ENCODE peak calls at places on chromosomes 12 and 14, in six cellular contexts. E is heart right ventricle, I is OCI-LY7, O is BJ, M is body of pancreas, L is HFFc6. R is an unnamed sample.
A peak's percentile ranks its signal among the peaks of the same experiment; 100 is the strongest.

GRCh38 chr12:117980621-117981020 is 11.8 kb upstream of the KSR2 start:
- DNase-seq in E (no peak), I (no peak), O (no peak), M (no peak), L (no peak), R (no peak)

GRCh38 chr12:119229837-119230236 is 51.1 kb downstream of the HSPB8 start:
- DNase-seq in E (peak; percentile 27), I (peak; percentile 51), O (no peak), M (no peak), L (peak; percentile 18), R (no peak)

GRCh38 chr12:85279449-85280137 is 427 bp upstream of the ALX1 start:
- DNase-seq in E (peak; percentile 4), I (no peak), O (no peak), M (no peak), L (no peak), R (no peak)

GRCh38 chr12:107356266-107356936 is 263.1 kb upstream of the CRY1 start:
- DNase-seq in E (no peak), I (no peak), O (no peak), M (no peak), L (peak; percentile 38), R (no peak)

GRCh38 chr12:121828826-121829225 is 25.0 kb downstream of the SETD1B start:
- DNase-seq in E (no peak), I (no peak), O (no peak), M (no peak), L (no peak), R (no peak)

GRCh38 chr12:119171691-119172090 is 7.0 kb upstream of the HSPB8 start:
- DNase-seq in E (no peak), I (no peak), O (no peak), M (no peak), L (no peak), R (no peak)

GRCh38 chr12:65603428-65604351 is 220.6 kb upstream of the HMGA2 start:
- DNase-seq in E (no peak), I (no peak), O (peak; percentile 86), M (peak; percentile 16), L (peak; percentile 93), R (no peak)

GRCh38 chr14:105884808-105885281 is 358.5 kb downstream of the TMEM121 start:
- DNase-seq in E (peak; percentile 0), I (no peak), O (no peak), M (peak; percentile 5), L (no peak), R (no peak)

GRCh38 chr12:80814453-80814852 is 97.7 kb downstream of the MYF5 start:
- DNase-seq in E (no peak), I (no peak), O (no peak), M (no peak), L (no peak), R (no peak)

DNA sequence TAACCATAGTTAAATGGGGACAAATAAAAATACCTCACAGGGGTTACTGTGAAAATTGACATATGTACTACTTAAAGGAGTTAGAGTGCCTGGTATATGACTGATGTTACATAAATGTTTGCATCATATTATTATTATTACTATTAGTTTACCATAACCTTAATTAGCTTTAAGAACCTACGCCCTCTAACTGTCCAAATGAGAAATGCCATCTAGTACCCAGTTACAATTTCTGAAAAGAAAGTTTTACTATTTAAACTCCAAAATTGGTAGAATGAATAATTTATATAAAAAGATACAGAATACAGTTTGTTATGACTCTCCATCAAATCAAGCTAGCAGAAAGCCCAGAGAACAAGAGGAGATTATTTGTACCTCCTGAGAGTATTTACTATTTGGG is 42.3 kb downstream of the EML5 start:
- DNase-seq in E (no peak), I (no peak), O (no peak), M (no peak), L (no peak), R (no peak)
- TF ChIP-seq CTCF in E (no peak), I (peak; percentile 63), O (no peak), M (no peak), L (no peak), R (no peak)

DNA sequence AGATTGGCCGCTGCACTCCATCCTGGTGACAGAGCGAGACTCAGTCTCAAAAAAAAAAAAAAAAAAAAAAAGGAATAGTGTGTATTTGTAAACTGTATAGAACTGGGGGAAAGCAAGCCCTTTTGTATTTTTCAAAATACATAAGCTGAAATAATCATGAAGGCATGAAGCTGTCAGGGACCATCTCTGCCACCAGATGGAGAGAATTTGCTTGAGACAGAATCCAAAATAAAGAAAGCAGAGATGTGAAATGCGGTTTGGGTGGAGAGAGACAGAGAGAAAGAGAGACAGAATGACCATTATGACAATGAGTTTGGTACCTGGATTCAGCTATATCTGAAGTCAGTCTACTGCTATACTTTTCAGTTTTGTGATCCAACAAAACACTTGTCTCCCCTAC is 155.7 kb upstream of the LRIG3 start:
- DNase-seq in E (no peak), I (no peak), O (no peak), M (no peak), L (no peak), R (no peak)
- TF ChIP-seq CTCF in E (no peak), I (no peak), O (no peak), M (no peak), L (peak; percentile 33), R (no peak)

GRCh38 chr12:108826115-108826806 is 31.1 kb downstream of the SSH1 start:
- DNase-seq in E (peak; percentile 45), I (no peak), O (peak; percentile 95), M (peak; percentile 31), L (peak; percentile 90), R (peak; percentile 47)
- TF ChIP-seq CTCF in E (no peak), I (no peak), O (peak; percentile 26), M (no peak), L (peak; percentile 26), R (no peak)

GRCh38 chr14:81474685-81475324 is 58.8 kb downstream of the SEL1L start:
- DNase-seq in E (no peak), I (no peak), O (no peak), M (no peak), L (no peak), R (no peak)
- TF ChIP-seq CTCF in E (no peak), I (peak; percentile 42), O (no peak), M (no peak), L (no peak), R (no peak)

GRCh38 chr12:57637364-57637763 is 4.4 kb upstream of the B4GALNT1 start:
- DNase-seq in E (no peak), I (peak; percentile 20), O (no peak), M (no peak), L (no peak), R (no peak)
- TF ChIP-seq CTCF in E (no peak), I (peak; percentile 56), O (no peak), M (no peak), L (peak; percentile 42), R (no peak)

DNA sequence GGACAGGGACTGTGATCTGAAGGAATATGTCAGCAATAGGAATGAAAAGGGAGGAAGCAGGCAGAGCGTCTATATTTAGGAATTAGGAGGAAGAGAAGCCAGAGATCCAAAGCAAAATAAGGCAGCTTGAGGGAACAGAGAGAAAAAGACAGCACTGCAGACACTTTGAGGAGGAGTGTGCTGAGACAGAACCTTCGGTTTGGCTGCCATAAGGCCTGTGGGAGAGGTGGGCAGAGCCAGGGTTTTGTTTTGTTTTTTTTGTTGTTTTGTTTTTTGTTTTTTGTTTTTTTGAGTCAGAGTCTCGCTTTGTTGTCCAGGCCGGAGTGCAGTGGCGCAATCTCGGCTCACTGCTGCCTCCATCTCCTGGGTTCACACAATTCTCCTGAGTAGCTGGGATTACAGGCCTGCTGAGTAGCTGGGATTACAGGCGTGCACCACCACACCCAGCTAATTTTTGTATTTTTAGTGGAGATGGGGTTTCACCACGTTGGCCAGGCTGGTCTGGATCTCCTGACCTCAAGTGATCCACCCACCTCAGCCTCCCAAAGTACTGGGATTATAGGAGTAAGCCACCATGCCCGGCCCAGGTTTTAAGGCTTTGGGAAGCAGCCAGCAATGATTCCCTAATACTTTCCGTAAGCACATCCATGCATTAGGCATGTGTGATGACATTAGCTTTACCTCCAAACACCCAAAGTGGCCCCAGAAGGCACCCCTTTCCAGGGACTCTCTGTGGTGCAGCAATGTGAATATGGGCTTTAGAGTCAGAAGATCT is 153.2 kb downstream of the ZFP36L1 start:
- DNase-seq in E (no peak), I (no peak), O (no peak), M (no peak), L (no peak), R (no peak)
- TF ChIP-seq CTCF in E (no peak), I (no peak), O (no peak), M (no peak), L (no peak), R (no peak)

DNA sequence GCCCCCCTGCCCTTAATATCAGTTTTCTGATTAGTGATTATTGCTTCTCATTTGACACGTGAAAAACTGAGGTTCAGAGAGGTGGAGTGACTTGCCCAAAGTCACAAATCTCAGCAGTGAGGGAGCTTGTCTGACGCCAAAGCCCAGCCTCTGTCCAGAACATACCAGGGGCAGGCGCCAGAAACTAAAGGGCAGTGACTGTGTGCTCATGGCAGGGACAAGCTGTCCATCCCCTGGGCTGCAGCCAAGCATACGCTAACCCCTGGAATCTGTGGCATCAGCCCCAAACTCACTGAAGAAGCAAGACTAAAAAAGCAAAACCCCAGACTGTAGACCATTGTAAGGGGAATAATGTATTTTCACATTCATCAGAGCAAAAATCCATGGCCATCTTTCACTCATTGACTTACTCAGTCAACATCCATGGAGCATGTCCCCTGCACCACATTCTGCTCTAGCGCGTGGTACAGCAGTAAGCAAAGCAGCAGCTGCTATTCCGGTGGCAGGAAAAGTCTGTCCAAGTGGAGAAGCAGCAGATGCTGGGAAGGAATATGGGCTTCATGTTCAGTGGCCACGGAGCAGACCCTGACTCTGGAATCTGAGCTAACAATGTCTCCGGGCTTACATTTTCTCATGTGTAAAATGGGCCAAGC is 1.5 kb upstream of the SERPINA4 start:
- DNase-seq in E (no peak), I (no peak), O (no peak), M (no peak), L (no peak), R (no peak)
- TF ChIP-seq CTCF in E (no peak), I (no peak), O (no peak), M (no peak), L (no peak), R (no peak)

R was measured in GM20000.